ENCODE peak calls at places on chromosomes 4 and X, in four cellular contexts. L is HTR-8/SVneo; F is activated CD4-positive, alpha-beta T cell treated with anti-CD3 and anti-CD28 coated beads for 24 hours; V is tibial nerve. X is an unnamed sample.

GRCh38 chr4:186760576-186760975 is 36.9 kb upstream of the FAT1 start:
- DNase-seq in L (no peak), F (no peak), V (no peak), X (no peak)

GRCh38 chr4:52317981-52318380 is 266.9 kb downstream of the SPATA18 start:
- DNase-seq in L (no peak), F (no peak), V (no peak), X (no peak)

GRCh38 chrX:37759878-37760418 is 19.9 kb upstream of the CYBB start:
- DNase-seq in L (no peak), F (no peak), V (no peak), X (no peak)

GRCh38 chr4:165207016-165207430 is 338 bp upstream of the KLHL2 start:
- DNase-seq in L (peak; percentile 28), F (no peak), V (no peak), X (no peak)

GRCh38 chr4:56289934-56290333 is 97.4 kb downstream of the AASDH start:
- DNase-seq in L (no peak), F (no peak), V (no peak), X (no peak)

GRCh38 chr4:76772498-76773106 is 125.3 kb downstream of the SOWAHB start:
- DNase-seq in L (no peak), F (no peak), V (no peak), X (no peak)

GRCh38 chrX:15664487-15665444 is at the start of gene CLTRN:
- DNase-seq in L (no peak), F (no peak), V (no peak), X (no peak)

GRCh38 chr4:102593147-102593546 is 92.0 kb downstream of the NFKB1 start:
- DNase-seq in L (no peak), F (no peak), V (no peak), X (no peak)

GRCh38 chr4:111854494-111855087 is 290.7 kb upstream of the FAM241A start:
- DNase-seq in L (peak; percentile 10), F (no peak), V (no peak), X (no peak)

GRCh38 chrX:69051901-69052300 is 113.4 kb downstream of the PJA1 start:
- DNase-seq in L (no peak), F (no peak), V (no peak), X (no peak)

GRCh38 chrX:46957299-46957698 is 45.1 kb downstream of the JADE3 start:
- DNase-seq in L (no peak), F (no peak), V (no peak), X (no peak)

GRCh38 chr4:6939761-6940743 is 30.4 kb downstream of the TBC1D14 start:
- DNase-seq in L (no peak), F (no peak), V (no peak), X (no peak)

GRCh38 chr4:143337600-143338287 is 1.1 kb downstream of the GAB1 start:
- DNase-seq in L (peak; percentile 11), F (no peak), V (peak; percentile 35), X (no peak)

GRCh38 chr4:71382569-71383560 is 44.0 kb downstream of the SLC4A4 start:
- DNase-seq in L (no peak), F (no peak), V (no peak), X (no peak)

GRCh38 chr4:2078584-2078983 is 19.5 kb downstream of the NAT8L start:
- DNase-seq in L (no peak), F (no peak), V (no peak), X (no peak)

GRCh38 chr4:8723222-8723980 is 130.8 kb downstream of the CPZ start:
- DNase-seq in L (no peak), F (no peak), V (no peak), X (no peak)

GRCh38 chr4:16196482-16197393 is 29.5 kb downstream of the TAPT1 start:
- DNase-seq in L (peak; percentile 35), F (no peak), V (no peak), X (no peak)

GRCh38 chrX:9285342-9285771 is 179.5 kb upstream of the TBL1X start:
- DNase-seq in L (no peak), F (peak; percentile 38), V (no peak), X (no peak)

GRCh38 chrX:111095974-111096870 is at the start of gene PAK3:
- DNase-seq in L (peak; percentile 24), F (no peak), V (no peak), X (peak; percentile 12)

GRCh38 chr4:169902658-169903345 is 123.4 kb downstream of the MFAP3L start:
- DNase-seq in L (no peak), F (no peak), V (no peak), X (no peak)

GRCh38 chr4:185838104-185838452 is 26.1 kb upstream of the SORBS2 start:
- DNase-seq in L (no peak), F (no peak), V (no peak), X (no peak)

GRCh38 chr4:21569638-21570037 is 378.9 kb downstream of the KCNIP4 start:
- DNase-seq in L (no peak), F (no peak), V (no peak), X (no peak)

GRCh38 chr4:143721317-143721716 is 20.8 kb upstream of the FREM3 start:
- DNase-seq in L (no peak), F (no peak), V (no peak), X (no peak)

GRCh38 chr4:24770111-24770584 is 25.2 kb upstream of the SOD3 start:
- DNase-seq in L (peak; percentile 15), F (no peak), V (no peak), X (no peak)

GRCh38 chr4:93617596-93617995 is 211.0 kb upstream of the ATOH1 start:
- DNase-seq in L (no peak), F (no peak), V (no peak), X (no peak)

X was measured in gastrocnemius medialis.